ENCODE peak calls at places on chromosome 12, in nine cellular contexts. I is Peyer's patch, R is AG04449, P is GM12865, L is body of pancreas, S is mucosa of descending colon, U is fibroblast of mammary gland, T is left ventricle myocardium inferior, F is WERI-Rb-1. C is an unnamed sample.

GRCh38 chr12:130803707-130804106 is 35.3 kb downstream of the STX2 start:
- DNase-seq in U (peak), P (no peak), T (no peak), I (no peak), S (no peak), L (no peak), R (no peak), F (no peak), C (peak)

GRCh38 chr12:4148418-4149056 is 125.0 kb upstream of the CCND2 start:
- DNase-seq in L (peak), I (peak), U (no peak), S (peak), F (no peak), T (peak), P (peak), R (no peak), C (no peak)

GRCh38 chr12:65597527-65597926 is 226.8 kb upstream of the HMGA2 start:
- DNase-seq in U (no peak), P (no peak), T (no peak), R (no peak), S (no peak), L (no peak), I (no peak), F (no peak), C (peak)

GRCh38 chr12:68317047-68317667 is 15.0 kb downstream of the MDM1 start:
- DNase-seq in L (peak), P (peak), F (peak), U (peak), R (no peak), S (no peak), T (no peak), I (no peak), C (peak)

GRCh38 chr12:52836042-52836466 is 1.9 kb upstream of the KRT79 start:
- DNase-seq in S (no peak), F (no peak), L (no peak), T (no peak), P (no peak), R (no peak), U (peak), I (no peak), C (peak)

GRCh38 chr12:2311001-2311778 is 258.4 kb downstream of the CACNA1C start:
- DNase-seq in R (peak), I (no peak), P (no peak), F (no peak), U (peak), S (no peak), L (no peak), T (no peak), C (peak)

GRCh38 chr12:79275631-79276030 is 411.1 kb downstream of the SYT1 start:
- DNase-seq in P (no peak), I (no peak), F (no peak), R (no peak), L (no peak), U (no peak), T (no peak), S (no peak), C (peak)

GRCh38 chr12:3520168-3520567 is 29.2 kb downstream of the PRMT8 start:
- DNase-seq in F (no peak), R (no peak), L (peak), I (no peak), S (peak), P (no peak), U (no peak), T (peak), C (peak)

GRCh38 chr12:26798013-26798412 is 35.0 kb downstream of the ITPR2 start:
- DNase-seq in U (peak), T (no peak), R (no peak), L (no peak), I (no peak), P (no peak), F (no peak), S (no peak), C (peak)

GRCh38 chr12:4189721-4190120 is 83.8 kb upstream of the CCND2 start:
- DNase-seq in L (no peak), I (no peak), F (no peak), R (no peak), U (no peak), S (no peak), P (no peak), T (no peak), C (no peak)

GRCh38 chr12:49803693-49804450 is 24.3 kb downstream of the NCKAP5L start:
- DNase-seq in S (no peak), F (no peak), P (no peak), R (no peak), I (no peak), U (no peak), T (no peak), L (no peak), C (no peak)

GRCh38 chr12:12636641-12637040 is 25.0 kb downstream of the CREBL2 start:
- DNase-seq in L (no peak), I (no peak), S (no peak), R (no peak), F (no peak), T (no peak), P (peak), U (no peak), C (no peak)

GRCh38 chr12:96322720-96323119 is 77.5 kb downstream of the CDK17 start:
- DNase-seq in R (no peak), T (no peak), S (no peak), L (no peak), P (no peak), U (no peak), I (no peak), F (no peak), C (no peak)

GRCh38 chr12:3958534-3958933 is 85.3 kb upstream of the PARP11 start:
- DNase-seq in R (no peak), P (no peak), I (no peak), L (no peak), U (no peak), S (no peak), F (no peak), T (no peak), C (no peak)

GRCh38 chr12:71594214-71594948 is 69.3 kb downstream of the ZFC3H1 start:
- DNase-seq in P (no peak), R (no peak), S (no peak), U (peak), I (no peak), T (no peak), F (no peak), L (peak), C (peak)

GRCh38 chr12:9787340-9787737 is 26.6 kb upstream of the CD69 start:
- DNase-seq in U (peak), L (no peak), R (no peak), I (no peak), T (no peak), F (no peak), P (no peak), S (no peak), C (peak)

GRCh38 chr12:92389466-92389865 is 243.8 kb upstream of the BTG1 start:
- DNase-seq in T (no peak), L (peak), R (no peak), U (no peak), F (no peak), I (no peak), P (no peak), S (no peak), C (no peak)

GRCh38 chr12:19710811-19711793 is 271.8 kb downstream of the AEBP2 start:
- DNase-seq in S (no peak), R (peak), U (peak), P (no peak), T (no peak), L (peak), F (no peak), I (no peak), C (peak)

GRCh38 chr12:89540586-89540985 is 14.7 kb upstream of the POC1B start:
- DNase-seq in I (no peak), U (no peak), P (no peak), S (no peak), T (no peak), L (no peak), F (peak), R (no peak), C (no peak)

GRCh38 chr12:131893605-131894312 is 663 bp upstream of the ULK1 start:
- DNase-seq in U (no peak), P (no peak), T (no peak), L (no peak), S (no peak), R (no peak), F (no peak), I (no peak), C (no peak)

GRCh38 chr12:71455028-71455737 is 15.6 kb downstream of the LGR5 start:
- DNase-seq in S (no peak), F (peak), P (no peak), T (no peak), R (no peak), U (no peak), I (no peak), L (no peak), C (no peak)

GRCh38 chr12:23084236-23084995 is 459.4 kb downstream of the ETNK1 start:
- DNase-seq in S (no peak), I (no peak), F (no peak), L (peak), P (no peak), U (peak), T (no peak), R (no peak), C (peak)

DNA sequence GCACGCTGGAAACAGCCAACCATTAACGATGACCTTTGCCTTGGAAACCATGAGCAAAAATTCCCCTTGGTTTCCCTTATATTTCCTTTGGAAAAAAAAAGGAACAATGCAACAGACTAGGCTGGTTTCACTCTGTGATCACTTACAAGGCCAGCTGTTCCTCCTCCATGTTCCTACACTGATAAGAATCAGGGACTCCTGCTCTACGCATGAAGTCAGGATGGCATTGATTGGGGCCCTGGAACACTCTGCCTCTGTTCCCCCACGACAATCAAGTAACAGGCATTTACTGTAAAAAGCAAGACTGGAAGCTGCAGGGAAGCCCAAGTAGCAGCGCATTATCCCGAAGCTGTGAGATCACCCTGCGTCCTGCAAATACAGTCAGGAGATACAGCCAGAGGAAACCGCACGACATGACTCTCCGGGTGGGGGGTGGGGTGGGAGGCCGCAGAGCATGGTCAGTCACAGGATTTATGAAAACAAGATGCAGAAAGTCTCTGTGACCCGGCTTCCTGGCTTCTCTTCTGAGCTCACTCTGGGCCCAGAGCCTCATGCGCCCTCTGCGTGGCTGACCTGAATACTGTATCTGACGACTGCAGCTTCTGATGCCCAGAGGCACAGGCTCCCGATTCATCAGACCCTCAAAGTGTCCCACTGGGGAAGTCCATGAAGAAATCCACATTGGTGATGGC is 31.1 kb downstream of the SSH1 start:
- DNase-seq in I (peak), T (peak), F (peak), L (peak), R (peak), U (peak), P (no peak), S (no peak), C (peak)
- TF ChIP-seq CTCF in I (no peak), T (no peak), F (no peak), L (no peak), R (peak), U (no peak), P (no peak), S (no peak), C (peak)

GRCh38 chr12:129184066-129184695 is 330.9 kb downstream of the GLT1D1 start:
- DNase-seq in F (no peak), T (no peak), I (no peak), R (no peak), P (no peak), U (no peak), S (no peak), L (no peak), C (peak)

GRCh38 chr12:129185855-129186254 is 332.6 kb downstream of the GLT1D1 start:
- DNase-seq in L (no peak), U (no peak), P (no peak), F (no peak), R (no peak), S (no peak), I (no peak), T (no peak), C (peak)

GRCh38 chr12:129179941-129180340 is 326.7 kb downstream of the GLT1D1 start:
- DNase-seq in F (no peak), T (no peak), U (no peak), P (no peak), L (no peak), R (no peak), I (no peak), S (no peak), C (no peak)
- H3K4me3 ChIP-seq in F (no peak), T (no peak), U (no peak), P (no peak), L (no peak), R (no peak), I (no peak), S (no peak), C (no peak)

DNA sequence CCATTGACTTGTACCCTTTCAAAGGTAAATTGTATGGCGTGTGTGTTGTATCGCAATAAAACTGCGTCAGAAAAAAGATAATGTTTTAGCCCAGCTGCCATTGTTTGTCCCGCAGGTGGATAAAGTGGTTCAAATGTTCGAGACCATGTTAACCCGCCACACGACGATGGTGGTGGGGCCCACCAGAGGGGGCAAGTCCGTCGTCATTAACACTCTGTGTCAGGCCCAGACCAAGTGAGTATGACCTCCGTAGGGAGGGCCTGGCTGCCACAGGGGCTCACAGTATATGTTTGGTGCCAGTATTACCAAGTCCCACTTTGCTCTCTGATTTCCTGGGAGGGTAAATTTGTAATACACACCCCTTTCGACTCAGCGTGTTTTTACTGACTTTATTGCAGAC is 96.9 kb downstream of the DNAH10 start:
- DNase-seq in S (no peak), T (no peak), F (no peak), R (no peak), U (no peak), L (no peak), I (no peak), P (no peak), C (no peak)
- TF ChIP-seq CTCF in S (no peak), T (no peak), F (no peak), R (no peak), U (no peak), L (no peak), I (no peak), P (no peak), C (no peak)

GRCh38 chr12:45701296-45701695 is 28.2 kb upstream of the ARID2 start:
- DNase-seq in I (no peak), S (no peak), U (no peak), R (no peak), L (no peak), P (no peak), F (no peak), T (no peak), C (no peak)
- H3K4me3 ChIP-seq in I (no peak), S (no peak), U (no peak), R (no peak), L (no peak), P (no peak), F (no peak), T (no peak), C (no peak)

GRCh38 chr12:54935235-54935951 is 49.2 kb downstream of the TESPA1 start:
- DNase-seq in F (no peak), S (no peak), U (peak), P (peak), T (no peak), R (peak), I (no peak), L (no peak), C (peak)
- TF ChIP-seq CTCF in F (no peak), S (no peak), U (peak), P (peak), T (no peak), R (no peak), I (peak), L (no peak), C (peak)

C was measured in choroid plexus epithelial cell.